ENCODE peak calls at places on chromosomes 13 and 19, in nine cellular contexts. One of them, this sample, is unnamed.

GRCh38 chr13:98871727-98872126 is 106.1 kb downstream of the DOCK9 start:
- DNase-seq in mesothelial cell of epicardium: no peak
- DNase-seq in AG04450: no peak
- DNase-seq in right lobe of liver: no peak
- DNase-seq in thoracic aorta: no peak
- DNase-seq in neural progenitor cell: no peak
- DNase-seq in ELR: no peak
- DNase-seq in aorta: no peak
- DNase-seq in NCI-H1694: no peak
- DNase-seq in this sample: no peak

GRCh38 chr19:16442386-16443276 is 29.1 kb downstream of the EPS15L1 start:
- DNase-seq in mesothelial cell of epicardium: no peak
- DNase-seq in AG04450: no peak
- DNase-seq in right lobe of liver: no peak
- DNase-seq in thoracic aorta: no peak
- DNase-seq in neural progenitor cell: peak; percentile 15
- DNase-seq in ELR: no peak
- DNase-seq in aorta: no peak
- DNase-seq in NCI-H1694: no peak
- DNase-seq in this sample: peak; percentile 77

GRCh38 chr13:112813552-112813951 is 123.7 kb downstream of the ATP11A start:
- DNase-seq in mesothelial cell of epicardium: no peak
- DNase-seq in AG04450: no peak
- DNase-seq in right lobe of liver: no peak
- DNase-seq in thoracic aorta: no peak
- DNase-seq in neural progenitor cell: no peak
- DNase-seq in ELR: no peak
- DNase-seq in aorta: no peak
- DNase-seq in NCI-H1694: no peak
- DNase-seq in this sample: no peak

GRCh38 chr19:15476334-15476733 is 3.0 kb downstream of the PGLYRP2 start:
- DNase-seq in mesothelial cell of epicardium: no peak
- DNase-seq in AG04450: no peak
- DNase-seq in right lobe of liver: no peak
- DNase-seq in thoracic aorta: no peak
- DNase-seq in neural progenitor cell: no peak
- DNase-seq in ELR: no peak
- DNase-seq in aorta: peak; percentile 51
- DNase-seq in NCI-H1694: no peak
- DNase-seq in this sample: no peak

GRCh38 chr13:50685491-50685890 is 158.0 kb downstream of the DLEU7 start:
- DNase-seq in mesothelial cell of epicardium: no peak
- DNase-seq in AG04450: no peak
- DNase-seq in right lobe of liver: peak; percentile 59
- DNase-seq in thoracic aorta: no peak
- DNase-seq in neural progenitor cell: peak; percentile 58
- DNase-seq in ELR: no peak
- DNase-seq in aorta: peak; percentile 86
- DNase-seq in NCI-H1694: peak; percentile 25
- DNase-seq in this sample: peak; percentile 86

GRCh38 chr13:51556740-51557139 is 27.5 kb upstream of the WDFY2 start:
- DNase-seq in mesothelial cell of epicardium: no peak
- DNase-seq in AG04450: no peak
- DNase-seq in right lobe of liver: no peak
- DNase-seq in thoracic aorta: no peak
- DNase-seq in neural progenitor cell: no peak
- DNase-seq in ELR: no peak
- DNase-seq in aorta: no peak
- DNase-seq in NCI-H1694: no peak
- DNase-seq in this sample: no peak

GRCh38 chr19:13554506-13555235 is 48.4 kb upstream of the CACNA1A start:
- DNase-seq in mesothelial cell of epicardium: no peak
- DNase-seq in AG04450: no peak
- DNase-seq in right lobe of liver: no peak
- DNase-seq in thoracic aorta: no peak
- DNase-seq in neural progenitor cell: no peak
- DNase-seq in ELR: no peak
- DNase-seq in aorta: no peak
- DNase-seq in NCI-H1694: no peak
- DNase-seq in this sample: no peak

GRCh38 chr13:24038846-24039330 is 121.6 kb upstream of the SPATA13 start:
- DNase-seq in mesothelial cell of epicardium: no peak
- DNase-seq in AG04450: no peak
- DNase-seq in right lobe of liver: no peak
- DNase-seq in thoracic aorta: no peak
- DNase-seq in neural progenitor cell: no peak
- DNase-seq in ELR: peak; percentile 37
- DNase-seq in aorta: no peak
- DNase-seq in NCI-H1694: no peak
- DNase-seq in this sample: no peak

GRCh38 chr19:44643605-44644390 is at the start of gene PVR:
- DNase-seq in mesothelial cell of epicardium: peak; percentile 67
- DNase-seq in AG04450: no peak
- DNase-seq in right lobe of liver: peak; percentile 88
- DNase-seq in thoracic aorta: peak; percentile 26
- DNase-seq in neural progenitor cell: peak; percentile 78
- DNase-seq in ELR: peak; percentile 83
- DNase-seq in aorta: peak; percentile 92
- DNase-seq in NCI-H1694: peak; percentile 30
- DNase-seq in this sample: peak; percentile 89

GRCh38 chr19:5943623-5944022 is 29.6 kb downstream of the CAPS start:
- DNase-seq in mesothelial cell of epicardium: no peak
- DNase-seq in AG04450: no peak
- DNase-seq in right lobe of liver: no peak
- DNase-seq in thoracic aorta: no peak
- DNase-seq in neural progenitor cell: no peak
- DNase-seq in ELR: no peak
- DNase-seq in aorta: no peak
- DNase-seq in NCI-H1694: no peak
- DNase-seq in this sample: no peak

GRCh38 chr13:49585220-49586157 is at the start of gene RCBTB1:
- DNase-seq in mesothelial cell of epicardium: peak; percentile 69
- DNase-seq in AG04450: no peak
- DNase-seq in right lobe of liver: peak; percentile 75
- DNase-seq in thoracic aorta: peak; percentile 8
- DNase-seq in neural progenitor cell: peak; percentile 91
- DNase-seq in ELR: peak; percentile 78
- DNase-seq in aorta: peak; percentile 88
- DNase-seq in NCI-H1694: peak; percentile 8
- DNase-seq in this sample: peak; percentile 79

GRCh38 chr13:77896536-77896935 is 22.1 kb downstream of the EDNRB start:
- DNase-seq in mesothelial cell of epicardium: no peak
- DNase-seq in AG04450: no peak
- DNase-seq in right lobe of liver: no peak
- DNase-seq in thoracic aorta: no peak
- DNase-seq in neural progenitor cell: no peak
- DNase-seq in ELR: peak; percentile 55
- DNase-seq in aorta: no peak
- DNase-seq in NCI-H1694: no peak
- DNase-seq in this sample: peak; percentile 52

GRCh38 chr19:12723643-12724426 is at the start of gene TNPO2:
- DNase-seq in mesothelial cell of epicardium: peak; percentile 73
- DNase-seq in AG04450: no peak
- DNase-seq in right lobe of liver: peak; percentile 66
- DNase-seq in thoracic aorta: no peak
- DNase-seq in neural progenitor cell: peak; percentile 92
- DNase-seq in ELR: peak; percentile 84
- DNase-seq in aorta: peak; percentile 84
- DNase-seq in NCI-H1694: peak; percentile 53
- DNase-seq in this sample: peak; percentile 59

GRCh38 chr19:11264452-11265176 is 2.3 kb upstream of the DOCK6 start:
- DNase-seq in mesothelial cell of epicardium: no peak
- DNase-seq in AG04450: no peak
- DNase-seq in right lobe of liver: peak; percentile 70
- DNase-seq in thoracic aorta: no peak
- DNase-seq in neural progenitor cell: no peak
- DNase-seq in ELR: no peak
- DNase-seq in aorta: no peak
- DNase-seq in NCI-H1694: no peak
- DNase-seq in this sample: peak; percentile 74

GRCh38 chr19:16185925-16186234 is 670 bp downstream of the FAM32A start:
- DNase-seq in mesothelial cell of epicardium: no peak
- DNase-seq in AG04450: no peak
- DNase-seq in right lobe of liver: no peak
- DNase-seq in thoracic aorta: no peak
- DNase-seq in neural progenitor cell: no peak
- DNase-seq in ELR: no peak
- DNase-seq in aorta: no peak
- DNase-seq in NCI-H1694: no peak
- DNase-seq in this sample: no peak

GRCh38 chr19:5364674-5365073 is 24.1 kb upstream of the PTPRS start:
- DNase-seq in mesothelial cell of epicardium: no peak
- DNase-seq in AG04450: no peak
- DNase-seq in right lobe of liver: no peak
- DNase-seq in thoracic aorta: no peak
- DNase-seq in neural progenitor cell: peak; percentile 57
- DNase-seq in ELR: no peak
- DNase-seq in aorta: no peak
- DNase-seq in NCI-H1694: no peak
- DNase-seq in this sample: no peak

GRCh38 chr13:50129923-50130685 is 114.9 kb downstream of the KCNRG start:
- DNase-seq in mesothelial cell of epicardium: peak; percentile 51
- DNase-seq in AG04450: no peak
- DNase-seq in right lobe of liver: peak; percentile 61
- DNase-seq in thoracic aorta: no peak
- DNase-seq in neural progenitor cell: peak; percentile 76
- DNase-seq in ELR: peak; percentile 46
- DNase-seq in aorta: peak; percentile 88
- DNase-seq in NCI-H1694: no peak
- DNase-seq in this sample: peak; percentile 52

GRCh38 chr19:40286235-40286530 is 1.0 kb upstream of the AKT2 start:
- DNase-seq in mesothelial cell of epicardium: no peak
- DNase-seq in AG04450: no peak
- DNase-seq in right lobe of liver: no peak
- DNase-seq in thoracic aorta: no peak
- DNase-seq in neural progenitor cell: no peak
- DNase-seq in ELR: no peak
- DNase-seq in aorta: peak; percentile 36
- DNase-seq in NCI-H1694: no peak
- DNase-seq in this sample: no peak

GRCh38 chr13:31149604-31150003 is 12.1 kb downstream of the HSPH1 start:
- DNase-seq in mesothelial cell of epicardium: no peak
- DNase-seq in AG04450: no peak
- DNase-seq in right lobe of liver: no peak
- DNase-seq in thoracic aorta: no peak
- DNase-seq in neural progenitor cell: no peak
- DNase-seq in ELR: no peak
- DNase-seq in aorta: no peak
- DNase-seq in NCI-H1694: no peak
- DNase-seq in this sample: no peak

GRCh38 chr13:111512707-111513106 is 192.3 kb downstream of the TEX29 start:
- DNase-seq in mesothelial cell of epicardium: no peak
- DNase-seq in AG04450: no peak
- DNase-seq in right lobe of liver: peak; percentile 40
- DNase-seq in thoracic aorta: no peak
- DNase-seq in neural progenitor cell: no peak
- DNase-seq in ELR: no peak
- DNase-seq in aorta: no peak
- DNase-seq in NCI-H1694: no peak
- DNase-seq in this sample: no peak

GRCh38 chr13:62246581-62246980 is 830.9 kb upstream of the PCDH20 start:
- DNase-seq in mesothelial cell of epicardium: no peak
- DNase-seq in AG04450: no peak
- DNase-seq in right lobe of liver: no peak
- DNase-seq in thoracic aorta: no peak
- DNase-seq in neural progenitor cell: no peak
- DNase-seq in ELR: no peak
- DNase-seq in aorta: no peak
- DNase-seq in NCI-H1694: no peak
- DNase-seq in this sample: no peak

GRCh38 chr19:7236153-7236552 is 58.1 kb downstream of the INSR start:
- DNase-seq in mesothelial cell of epicardium: no peak
- DNase-seq in AG04450: no peak
- DNase-seq in right lobe of liver: no peak
- DNase-seq in thoracic aorta: no peak
- DNase-seq in neural progenitor cell: no peak
- DNase-seq in ELR: no peak
- DNase-seq in aorta: no peak
- DNase-seq in NCI-H1694: no peak
- DNase-seq in this sample: no peak

GRCh38 chr13:51768378-51768921 is 35.5 kb downstream of the DHRS12 start:
- DNase-seq in mesothelial cell of epicardium: no peak
- DNase-seq in AG04450: no peak
- DNase-seq in right lobe of liver: no peak
- DNase-seq in thoracic aorta: no peak
- DNase-seq in neural progenitor cell: peak; percentile 66
- DNase-seq in ELR: no peak
- DNase-seq in aorta: no peak
- DNase-seq in NCI-H1694: no peak
- DNase-seq in this sample: no peak

GRCh38 chr13:20714563-20715339 is 11.3 kb downstream of the IL17D start:
- DNase-seq in mesothelial cell of epicardium: no peak
- DNase-seq in AG04450: peak; percentile 24
- DNase-seq in right lobe of liver: peak; percentile 74
- DNase-seq in thoracic aorta: no peak
- DNase-seq in neural progenitor cell: no peak
- DNase-seq in ELR: no peak
- DNase-seq in aorta: peak; percentile 83
- DNase-seq in NCI-H1694: no peak
- DNase-seq in this sample: peak; percentile 60

GRCh38 chr19:19696386-19696785 is 27.7 kb downstream of the ZNF101 start:
- DNase-seq in mesothelial cell of epicardium: no peak
- DNase-seq in AG04450: no peak
- DNase-seq in right lobe of liver: no peak
- DNase-seq in thoracic aorta: no peak
- DNase-seq in neural progenitor cell: no peak
- DNase-seq in ELR: no peak
- DNase-seq in aorta: no peak
- DNase-seq in NCI-H1694: no peak
- DNase-seq in this sample: no peak

GRCh38 chr13:20193142-20193923 is 595 bp upstream of the GJB2 start:
- DNase-seq in mesothelial cell of epicardium: peak; percentile 44
- DNase-seq in AG04450: no peak
- DNase-seq in right lobe of liver: no peak
- DNase-seq in thoracic aorta: no peak
- DNase-seq in neural progenitor cell: peak; percentile 35
- DNase-seq in ELR: peak; percentile 29
- DNase-seq in aorta: no peak
- DNase-seq in NCI-H1694: no peak
- DNase-seq in this sample: no peak

GRCh38 chr19:45500918-45501729 is 2.9 kb downstream of the PPM1N start:
- DNase-seq in mesothelial cell of epicardium: no peak
- DNase-seq in AG04450: no peak
- DNase-seq in right lobe of liver: no peak
- DNase-seq in thoracic aorta: no peak
- DNase-seq in neural progenitor cell: no peak
- DNase-seq in ELR: no peak
- DNase-seq in aorta: no peak
- DNase-seq in NCI-H1694: no peak
- DNase-seq in this sample: no peak

GRCh38 chr13:68173111-68173510 is 943.0 kb upstream of the PCDH9 start:
- DNase-seq in mesothelial cell of epicardium: no peak
- DNase-seq in AG04450: no peak
- DNase-seq in right lobe of liver: no peak
- DNase-seq in thoracic aorta: no peak
- DNase-seq in neural progenitor cell: no peak
- DNase-seq in ELR: peak; percentile 68
- DNase-seq in aorta: no peak
- DNase-seq in NCI-H1694: no peak
- DNase-seq in this sample: no peak

GRCh38 chr13:99172951-99173350 is 27.7 kb upstream of the UBAC2 start:
- DNase-seq in mesothelial cell of epicardium: no peak
- DNase-seq in AG04450: no peak
- DNase-seq in right lobe of liver: no peak
- DNase-seq in thoracic aorta: no peak
- DNase-seq in neural progenitor cell: no peak
- DNase-seq in ELR: no peak
- DNase-seq in aorta: no peak
- DNase-seq in NCI-H1694: no peak
- DNase-seq in this sample: no peak

GRCh38 chr13:35481777-35482176 is 5.3 kb upstream of the MAB21L1 start:
- DNase-seq in mesothelial cell of epicardium: no peak
- DNase-seq in AG04450: no peak
- DNase-seq in right lobe of liver: no peak
- DNase-seq in thoracic aorta: no peak
- DNase-seq in neural progenitor cell: no peak
- DNase-seq in ELR: peak; percentile 51
- DNase-seq in aorta: no peak
- DNase-seq in NCI-H1694: no peak
- DNase-seq in this sample: no peak

GRCh38 chr19:35353635-35354034 is 4.6 kb upstream of the FFAR3 start:
- DNase-seq in mesothelial cell of epicardium: no peak
- DNase-seq in AG04450: no peak
- DNase-seq in right lobe of liver: peak; percentile 6
- DNase-seq in thoracic aorta: no peak
- DNase-seq in neural progenitor cell: no peak
- DNase-seq in ELR: no peak
- DNase-seq in aorta: peak; percentile 9
- DNase-seq in NCI-H1694: no peak
- DNase-seq in this sample: no peak